ENCODE peak calls at places on chromosome 1, in nine cellular contexts. I is mesothelial cell of epicardium; A is caudate nucleus; G is anterior cingulate cortex; W is activated T-helper 1 cell treated with anti-CD3 and anti-CD28 coated beads, Interleukin-12 subunit alpha, Interleukin-12 subunit beta, Interleukin-2, Interleukin-4 antibody, amounts not matched to agents 30 ng/mL and 10 ng/mL and 1 ng/mL, durations not matched to agents 14 hours and 24 hours and 36 hours; M is AG09319; B is stimulated activated CD8-positive, alpha-beta memory T cell treated with anti-CD3 and anti-CD28 coated beads, Interleukin-7, amount 100 ng/mL, for 1 hour; O is HT1080; D is CD8-positive, alpha-beta T cell. R is an unnamed sample.

GRCh38 chr1:82366694-82367093 is 566.0 kb downstream of the ADGRL2 start:
- DNase-seq in O (peak), D (no peak), I (no peak), M (no peak), G (no peak), B (no peak), W (no peak), A (no peak), R (no peak)

GRCh38 chr1:219927956-219928790 is at the start of gene SLC30A10:
- DNase-seq in W (no peak), A (peak), B (no peak), G (peak), I (peak), D (no peak), M (no peak), O (no peak), R (peak)

GRCh38 chr1:203526572-203526971 is 32.6 kb downstream of the OPTC start:
- DNase-seq in O (no peak), I (no peak), W (no peak), G (no peak), B (no peak), D (no peak), A (no peak), M (no peak), R (no peak)

GRCh38 chr1:168202941-168203654 is 22.7 kb upstream of the SFT2D2 start:
- DNase-seq in A (no peak), G (no peak), M (peak), I (no peak), W (no peak), D (no peak), B (no peak), O (peak), R (no peak)

GRCh38 chr1:154768456-154769125 is 101.5 kb downstream of the KCNN3 start:
- DNase-seq in B (no peak), D (no peak), O (no peak), M (no peak), I (no peak), G (no peak), A (no peak), W (no peak), R (no peak)

GRCh38 chr1:234721476-234722266 is 111.7 kb upstream of the IRF2BP2 start:
- DNase-seq in O (no peak), D (no peak), I (no peak), W (no peak), G (peak), B (no peak), A (peak), M (peak), R (no peak)

GRCh38 chr1:200883118-200883517 is 10.3 kb downstream of the GPR25 start:
- DNase-seq in M (no peak), O (no peak), D (no peak), W (no peak), B (no peak), I (no peak), G (no peak), A (no peak), R (no peak)

GRCh38 chr1:80365634-80366033 is 1359.1 kb upstream of the ADGRL4 start:
- DNase-seq in O (no peak), B (no peak), G (no peak), A (no peak), D (no peak), M (no peak), W (no peak), I (no peak), R (no peak)

GRCh38 chr1:155884028-155884950 is 24.9 kb downstream of the SYT11 start:
- DNase-seq in G (no peak), I (no peak), M (no peak), W (no peak), D (no peak), A (no peak), B (no peak), O (no peak), R (no peak)

GRCh38 chr1:94316836-94317789 is 79.7 kb upstream of the ARHGAP29 start:
- DNase-seq in B (no peak), W (no peak), D (no peak), A (no peak), I (no peak), M (no peak), O (peak), G (no peak), R (no peak)

GRCh38 chr1:22447581-22448215 is 4.0 kb upstream of the ZBTB40 start:
- DNase-seq in D (no peak), I (no peak), B (no peak), O (peak), W (no peak), A (no peak), G (no peak), M (peak), R (peak)

GRCh38 chr1:51324271-51325010 is 5.9 kb downstream of the TTC39A start:
- DNase-seq in O (no peak), M (no peak), B (no peak), D (no peak), W (no peak), G (no peak), I (no peak), A (no peak), R (no peak)

GRCh38 chr1:213996320-213997022 is 8.7 kb downstream of the PROX1 start:
- DNase-seq in M (no peak), A (no peak), I (no peak), W (no peak), B (no peak), D (no peak), G (peak), O (no peak), R (no peak)

GRCh38 chr1:232226197-232226681 is 403.7 kb downstream of the SIPA1L2 start:
- DNase-seq in G (no peak), A (no peak), I (no peak), O (peak), M (peak), D (no peak), B (no peak), W (peak), R (no peak)

GRCh38 chr1:109931189-109931672 is 20.6 kb downstream of the CSF1 start:
- DNase-seq in O (peak), B (no peak), A (no peak), I (no peak), M (no peak), D (no peak), W (no peak), G (no peak), R (peak)

GRCh38 chr1:63624911-63625310 is 31.7 kb downstream of the PGM1 start:
- DNase-seq in O (no peak), G (no peak), B (no peak), A (no peak), D (no peak), W (no peak), I (no peak), M (no peak), R (no peak)

GRCh38 chr1:214901718-214902117 is 180.8 kb upstream of the KCNK2 start:
- DNase-seq in G (no peak), O (peak), A (no peak), W (no peak), B (no peak), I (no peak), D (no peak), M (no peak), R (no peak)

GRCh38 chr1:36160949-36161485 is 5.1 kb downstream of the MAP7D1 start:
- DNase-seq in D (peak), I (no peak), B (no peak), G (no peak), A (no peak), O (peak), W (peak), M (no peak), R (no peak)

GRCh38 chr1:185869590-185869989 is 135.4 kb downstream of the HMCN1 start:
- DNase-seq in W (no peak), B (no peak), O (no peak), D (no peak), A (no peak), M (no peak), G (no peak), I (no peak), R (no peak)

GRCh38 chr1:206498685-206499084 is 8.6 kb upstream of the RASSF5 start:
- DNase-seq in A (no peak), O (no peak), G (no peak), B (no peak), D (no peak), I (no peak), W (no peak), M (no peak), R (peak)

GRCh38 chr1:43147625-43148319 is 24.3 kb downstream of the EBNA1BP2 start:
- DNase-seq in I (peak), A (peak), O (peak), M (peak), W (peak), D (no peak), B (no peak), G (peak), R (peak)

GRCh38 chr1:212595787-212596714 is 12.5 kb upstream of the ATF3 start:
- DNase-seq in A (no peak), O (peak), B (no peak), M (peak), G (no peak), I (no peak), W (peak), D (no peak), R (no peak)

GRCh38 chr1:95197616-95198252 is 36.3 kb upstream of the RWDD3 start:
- DNase-seq in I (no peak), G (no peak), O (peak), M (no peak), D (no peak), W (no peak), A (no peak), B (no peak), R (no peak)

GRCh38 chr1:42418516-42418915 is 37.3 kb downstream of the ZMYND12 start:
- DNase-seq in G (no peak), O (no peak), M (no peak), D (no peak), B (no peak), W (no peak), I (no peak), A (no peak), R (no peak)

GRCh38 chr1:75338974-75339483 is 204.8 kb downstream of the LHX8 start:
- DNase-seq in D (no peak), G (no peak), A (no peak), B (no peak), O (no peak), M (no peak), W (no peak), I (no peak), R (no peak)

R was measured in posterior cingulate gyrus.